ENCODE peak calls at places on chromosomes 13 and 19, in four cellular contexts. X, Z, T and M are unnamed samples.

GRCh38 chr13:83955011-83955410 is 72.7 kb upstream of the SLITRK1 start:
- DNase-seq in X (no peak), Z (no peak), T (no peak), M (no peak)

GRCh38 chr19:33424181-33424580 is 50.7 kb downstream of the CEBPG start:
- DNase-seq in X (no peak), Z (no peak), T (no peak), M (no peak)

GRCh38 chr19:29587518-29587986 is 18.5 kb upstream of the POP4 start:
- DNase-seq in X (no peak), Z (peak), T (no peak), M (no peak)

GRCh38 chr13:31880849-31881494 is 141.6 kb downstream of the RXFP2 start:
- DNase-seq in X (no peak), Z (no peak), T (no peak), M (no peak)

GRCh38 chr13:48411281-48412099 is 1.4 kb downstream of the LPAR6 start:
- DNase-seq in X (no peak), Z (no peak), T (no peak), M (no peak)

GRCh38 chr13:99347911-99348451 is 40.8 kb upstream of the GPR183 start:
- DNase-seq in X (no peak), Z (no peak), T (no peak), M (no peak)

GRCh38 chr19:48490980-48491792 is 20.4 kb downstream of the LMTK3 start:
- DNase-seq in X (peak), Z (no peak), T (no peak), M (peak)

GRCh38 chr19:45716314-45717130 is 14.2 kb downstream of the FBXO46 start:
- DNase-seq in X (no peak), Z (no peak), T (no peak), M (peak)

GRCh38 chr13:51799261-51799660 is 4.7 kb downstream of the DHRS12 start:
- DNase-seq in X (no peak), Z (no peak), T (no peak), M (no peak)

GRCh38 chr19:1094978-1095701 is at the start of gene POLR2E:
- DNase-seq in X (peak), Z (peak), T (peak), M (peak)

GRCh38 chr13:97001641-97002040 is 7.4 kb upstream of the OXGR1 start:
- DNase-seq in X (no peak), Z (no peak), T (no peak), M (no peak)

GRCh38 chr13:42892760-42893159 is 99.3 kb downstream of the EPSTI1 start:
- DNase-seq in X (no peak), Z (no peak), T (no peak), M (no peak)

GRCh38 chr13:80337706-80338105 is 3.2 kb downstream of the SPRY2 start:
- DNase-seq in X (no peak), Z (no peak), T (no peak), M (no peak)

GRCh38 chr13:73803997-73804396 is 330.2 kb downstream of the KLF12 start:
- DNase-seq in X (no peak), Z (no peak), T (no peak), M (no peak)

GRCh38 chr13:53206455-53206854 is 177.8 kb downstream of the OLFM4 start:
- DNase-seq in X (no peak), Z (no peak), T (no peak), M (peak)

GRCh38 chr19:13784731-13785452 is 10.4 kb upstream of the ZSWIM4 start:
- DNase-seq in X (peak), Z (no peak), T (peak), M (peak)

GRCh38 chr19:3499738-3500428 is 591 bp downstream of the DOHH start:
- DNase-seq in X (no peak), Z (no peak), T (no peak), M (peak)

GRCh38 chr13:98990701-98991100 is 12.8 kb upstream of the DOCK9 start:
- DNase-seq in X (no peak), Z (no peak), T (no peak), M (no peak)

GRCh38 chr13:27770809-27771208 is 21.5 kb upstream of the GSX1 start:
- DNase-seq in X (peak), Z (no peak), T (peak), M (peak)

GRCh38 chr13:40681341-40682051 is 15.1 kb upstream of the FOXO1 start:
- DNase-seq in X (peak), Z (no peak), T (no peak), M (peak)

GRCh38 chr19:51511353-51511752 is 9.8 kb upstream of the SIGLEC12 start:
- DNase-seq in X (peak), Z (no peak), T (peak), M (peak)

GRCh38 chr13:101572456-101572855 is 120.0 kb downstream of the ITGBL1 start:
- DNase-seq in X (no peak), Z (no peak), T (no peak), M (no peak)

GRCh38 chr19:38735257-38735686 is 9.0 kb downstream of the CAPN12 start:
- DNase-seq in X (peak), Z (no peak), T (no peak), M (peak)

GRCh38 chr19:39240421-39240820 is 4.4 kb downstream of the IFNL3 start:
- DNase-seq in X (no peak), Z (no peak), T (no peak), M (no peak)

GRCh38 chr13:31846182-31846938 is 107.0 kb downstream of the RXFP2 start:
- DNase-seq in X (peak), Z (peak), T (peak), M (peak)

GRCh38 chr19:1340681-1341469 is 42.8 kb upstream of the NDUFS7 start:
- DNase-seq in X (no peak), Z (no peak), T (no peak), M (no peak)

GRCh38 chr13:73625562-73626339 is 508.5 kb downstream of the KLF12 start:
- DNase-seq in X (no peak), Z (no peak), T (no peak), M (no peak)

GRCh38 chr13:79307433-79307861 is 98.6 kb downstream of the RBM26 start:
- DNase-seq in X (no peak), Z (no peak), T (peak), M (no peak)

GRCh38 chr13:102830646-102831045 is 15.2 kb upstream of the ERCC5 start:
- DNase-seq in X (no peak), Z (no peak), T (peak), M (no peak)

GRCh38 chr13:90928109-90928508 is 419.4 kb upstream of the MIR17HG start:
- DNase-seq in X (no peak), Z (no peak), T (no peak), M (no peak)

GRCh38 chr19:28642787-28643186 is 570.2 kb downstream of the UQCRFS1 start:
- DNase-seq in X (no peak), Z (no peak), T (no peak), M (no peak)

GRCh38 chr19:489418-490196 is 6.7 kb upstream of the MADCAM1 start:
- DNase-seq in X (no peak), Z (no peak), T (peak), M (peak)

GRCh38 chr13:59531571-59532091 is 632.1 kb downstream of the DIAPH3 start:
- DNase-seq in X (peak), Z (no peak), T (peak), M (no peak)

DNA sequence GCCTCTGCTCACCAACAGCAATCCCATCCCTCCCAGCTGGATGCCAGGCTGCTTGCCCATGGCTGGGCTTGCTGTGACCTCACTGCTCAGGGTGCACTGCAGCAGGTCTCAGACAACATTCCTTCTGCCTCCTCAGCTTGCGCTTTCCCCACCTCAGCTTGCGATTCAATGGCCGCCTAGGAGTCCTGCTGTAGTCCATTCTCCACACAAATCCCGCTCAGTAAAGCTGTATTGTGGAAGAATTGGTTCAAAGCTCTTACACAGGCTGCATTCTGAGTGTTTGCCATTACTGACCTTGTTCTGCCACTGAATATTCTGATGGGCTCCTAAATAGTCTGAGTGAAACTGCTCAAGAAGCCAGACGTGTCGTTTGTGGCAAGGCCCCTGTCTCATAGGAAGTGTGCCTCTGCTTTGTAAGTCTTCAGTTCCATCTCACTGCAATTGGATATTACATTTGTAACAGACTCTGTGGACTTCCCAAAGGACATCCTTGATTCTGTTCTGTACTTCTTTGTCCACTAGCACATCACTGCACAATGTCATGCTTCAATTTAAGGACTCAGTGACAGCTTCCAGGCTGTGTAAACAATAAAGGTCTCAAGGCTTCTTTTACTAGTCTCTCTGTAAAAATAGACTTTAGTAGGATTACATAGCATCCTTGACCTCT is 49.8 kb downstream of the KATNAL1 start:
- DNase-seq in X (no peak), Z (no peak), T (no peak), M (peak)
- TF ChIP-seq MAX in X (no peak), Z (no peak), T (no peak), M (no peak)

GRCh38 chr19:4579389-4579788 is 19.9 kb upstream of the SEMA6B start:
- DNase-seq in X (no peak), Z (no peak), T (no peak), M (peak)
- H2AFZ ChIP-seq in X (no peak), Z (no peak), T (no peak), M (no peak)

DNA sequence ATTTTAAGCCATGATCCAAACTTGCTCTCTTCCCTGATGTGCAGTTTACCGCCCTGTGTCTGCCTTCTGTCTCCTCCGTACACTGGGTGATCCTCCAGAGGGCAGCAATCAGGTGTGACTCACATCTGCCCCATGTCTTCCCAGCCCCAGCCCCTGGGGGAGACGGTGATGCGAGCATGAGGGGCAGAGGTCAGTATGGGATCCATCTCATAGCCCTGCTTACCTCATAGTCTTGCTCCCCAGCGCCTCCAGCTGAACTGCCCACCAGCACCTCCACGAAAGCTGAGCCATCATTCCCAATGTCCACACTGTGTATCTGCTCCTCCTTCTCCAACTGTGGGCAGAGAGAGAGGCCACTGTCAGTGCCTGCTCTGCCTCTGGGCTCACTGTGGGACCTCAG is 14.6 kb downstream of the XRCC1 start:
- DNase-seq in X (peak), Z (no peak), T (peak), M (no peak)
- TF ChIP-seq SMC3 in X (no peak), Z (no peak), T (no peak), M (no peak)

GRCh38 chr13:113979791-113980471 is 6.1 kb upstream of the C13orf46 start:
- DNase-seq in X (no peak), Z (no peak), T (no peak), M (no peak)

GRCh38 chr13:113981201-113981605 is 7.3 kb upstream of the C13orf46 start:
- DNase-seq in X (no peak), Z (no peak), T (no peak), M (no peak)

GRCh38 chr13:113982296-113982661 is 8.4 kb upstream of the C13orf46 start:
- DNase-seq in X (no peak), Z (no peak), T (no peak), M (no peak)

GRCh38 chr13:113980489-113981064 is 6.7 kb upstream of the C13orf46 start:
- DNase-seq in X (no peak), Z (no peak), T (no peak), M (no peak)

GRCh38 chr13:113981611-113982295 is 7.9 kb upstream of the C13orf46 start:
- DNase-seq in X (no peak), Z (no peak), T (no peak), M (no peak)
- TF ChIP-seq MAX in X (no peak), Z (no peak), T (no peak), M (no peak)

GRCh38 chr13:23686948-23687347 is 116.7 kb downstream of the TNFRSF19 start:
- DNase-seq in X (no peak), Z (no peak), T (no peak), M (no peak)
- H2AFZ ChIP-seq in X (no peak), Z (no peak), T (no peak), M (no peak)